ENCODE peak calls at places on chromosome 15, in five cellular contexts. U, Y, G, K and N are unnamed samples.

GRCh38 chr15:95559875-95560394 is 770.6 kb upstream of the NR2F2 start:
- DNase-seq in U (no peak), Y (peak), G (peak), K (no peak), N (no peak)

GRCh38 chr15:59993950-59994401 is 10.1 kb upstream of the FOXB1 start:
- DNase-seq in U (no peak), Y (no peak), G (peak), K (no peak), N (peak)

GRCh38 chr15:58285212-58285920 is 146.4 kb upstream of the LIPC start:
- DNase-seq in U (no peak), Y (no peak), G (no peak), K (no peak), N (no peak)

GRCh38 chr15:34336947-34337556 is 529 bp downstream of the SLC12A6 start:
- DNase-seq in U (no peak), Y (no peak), G (no peak), K (no peak), N (peak)

GRCh38 chr15:76312540-76313174 is 1.4 kb upstream of the ETFA start:
- DNase-seq in U (no peak), Y (peak), G (peak), K (no peak), N (no peak)

GRCh38 chr15:51356983-51357382 is 15.5 kb downstream of the GLDN start:
- DNase-seq in U (no peak), Y (no peak), G (peak), K (no peak), N (no peak)

GRCh38 chr15:101288905-101289513 is 6.0 kb downstream of the SNRPA1 start:
- DNase-seq in U (no peak), Y (peak), G (no peak), K (no peak), N (no peak)

GRCh38 chr15:90047956-90048575 is 46.9 kb downstream of the ZNF710 start:
- DNase-seq in U (no peak), Y (peak), G (no peak), K (no peak), N (no peak)

GRCh38 chr15:38748710-38749109 is 184.1 kb upstream of the RASGRP1 start:
- DNase-seq in U (no peak), Y (no peak), G (no peak), K (no peak), N (no peak)

GRCh38 chr15:36798789-36799188 is 219.4 kb downstream of the CDIN1 start:
- DNase-seq in U (no peak), Y (no peak), G (no peak), K (no peak), N (no peak)

GRCh38 chr15:88181613-88182012 is 74.9 kb downstream of the NTRK3 start:
- DNase-seq in U (no peak), Y (no peak), G (no peak), K (no peak), N (no peak)

GRCh38 chr15:79406191-79406590 is 25.9 kb upstream of the MINAR1 start:
- DNase-seq in U (no peak), Y (no peak), G (no peak), K (no peak), N (no peak)

GRCh38 chr15:89662893-89663673 is 7.8 kb upstream of the KIF7 start:
- DNase-seq in U (peak), Y (peak), G (peak), K (peak), N (no peak)

GRCh38 chr15:63718590-63719035 is 115.1 kb downstream of the HERC1 start:
- DNase-seq in U (no peak), Y (peak), G (no peak), K (no peak), N (no peak)

GRCh38 chr15:73264881-73265280 is 103.9 kb downstream of the HCN4 start:
- DNase-seq in U (no peak), Y (no peak), G (no peak), K (no peak), N (no peak)

GRCh38 chr15:78260489-78260888 is 3.9 kb upstream of the DNAJA4 start:
- DNase-seq in U (no peak), Y (no peak), G (no peak), K (no peak), N (no peak)

GRCh38 chr15:74768771-74769342 is 13.0 kb upstream of the CSK start:
- DNase-seq in U (peak), Y (peak), G (peak), K (peak), N (peak)

GRCh38 chr15:91055548-91056331 is 33.3 kb upstream of the VPS33B start:
- DNase-seq in U (no peak), Y (peak), G (peak), K (peak), N (peak)